ENCODE peak calls at places on chromosomes 2 and 18, in eight cellular contexts. Y, P, J, H, R, S, Q and O are unnamed samples.

GRCh38 chr18:25005602-25006375 is 346.2 kb downstream of the ZNF521 start:
- DNase-seq in Y (no peak), P (no peak), J (no peak), H (peak; percentile 83), R (no peak), S (no peak), Q (no peak), O (no peak)

GRCh38 chr2:36366491-36367120 is 11.0 kb downstream of the CRIM1 start:
- DNase-seq in Y (no peak), P (no peak), J (no peak), H (no peak), R (no peak), S (no peak), Q (no peak), O (no peak)

GRCh38 chr2:32427672-32428622 is 71.1 kb downstream of the BIRC6 start:
- DNase-seq in Y (peak; percentile 17), P (no peak), J (no peak), H (no peak), R (no peak), S (no peak), Q (no peak), O (no peak)

GRCh38 chr18:78582898-78583738 is 396.5 kb upstream of the SALL3 start:
- DNase-seq in Y (no peak), P (no peak), J (no peak), H (no peak), R (no peak), S (no peak), Q (no peak), O (no peak)

GRCh38 chr2:144358979-144359541 is 160.9 kb downstream of the ZEB2 start:
- DNase-seq in Y (no peak), P (no peak), J (no peak), H (peak; percentile 54), R (peak; percentile 57), S (no peak), Q (peak; percentile 70), O (no peak)

GRCh38 chr2:78351208-78351607 is 674.3 kb upstream of the REG3G start:
- DNase-seq in Y (no peak), P (no peak), J (no peak), H (no peak), R (no peak), S (no peak), Q (no peak), O (no peak)

GRCh38 chr2:108534577-108535379 is 508 bp downstream of the LIMS1 start:
- DNase-seq in Y (peak; percentile 24), P (no peak), J (peak; percentile 40), H (peak; percentile 37), R (peak; percentile 44), S (no peak), Q (peak; percentile 37), O (no peak)

GRCh38 chr18:35376742-35377695 is at the start of gene ZNF396:
- DNase-seq in Y (peak; percentile 81), P (peak; percentile 11), J (peak; percentile 65), H (peak; percentile 62), R (peak; percentile 41), S (peak; percentile 6), Q (peak; percentile 53), O (peak; percentile 87)

GRCh38 chr2:45134726-45135125 is 125.5 kb upstream of the SIX2 start:
- DNase-seq in Y (no peak), P (no peak), J (no peak), H (peak; percentile 38), R (no peak), S (no peak), Q (no peak), O (no peak)

GRCh38 chr2:42920446-42921161 is 128.2 kb upstream of the HAAO start:
- DNase-seq in Y (no peak), P (no peak), J (no peak), H (no peak), R (no peak), S (no peak), Q (no peak), O (no peak)

GRCh38 chr18:60987963-60988362 is 345.3 kb upstream of the CDH20 start:
- DNase-seq in Y (no peak), P (no peak), J (no peak), H (no peak), R (no peak), S (no peak), Q (no peak), O (no peak)

GRCh38 chr2:222577341-222577740 is 78.6 kb downstream of the FARSB start:
- DNase-seq in Y (no peak), P (no peak), J (no peak), H (no peak), R (no peak), S (no peak), Q (no peak), O (no peak)

GRCh38 chr2:210226186-210226585 is 939 bp upstream of the ACADL start:
- DNase-seq in Y (no peak), P (no peak), J (no peak), H (no peak), R (no peak), S (no peak), Q (no peak), O (no peak)

GRCh38 chr2:180012523-180012922 is 5.4 kb upstream of the CWC22 start:
- DNase-seq in Y (no peak), P (no peak), J (no peak), H (peak; percentile 70), R (no peak), S (no peak), Q (no peak), O (no peak)

GRCh38 chr2:125424386-125424785 is 1231.6 kb upstream of the GYPC start:
- DNase-seq in Y (no peak), P (no peak), J (no peak), H (no peak), R (no peak), S (no peak), Q (no peak), O (no peak)

GRCh38 chr2:85737481-85737880 is 16.3 kb upstream of the ATOH8 start:
- DNase-seq in Y (no peak), P (no peak), J (no peak), H (peak; percentile 98), R (no peak), S (no peak), Q (no peak), O (peak; percentile 65)

GRCh38 chr2:216362730-216363129 is 9.6 kb downstream of the MARCHF4 start:
- DNase-seq in Y (no peak), P (no peak), J (no peak), H (peak; percentile 49), R (no peak), S (no peak), Q (no peak), O (no peak)

GRCh38 chr2:226185613-226186211 is 613.9 kb downstream of the IRS1 start:
- DNase-seq in Y (no peak), P (no peak), J (no peak), H (peak; percentile 99), R (peak; percentile 22), S (no peak), Q (no peak), O (no peak)

GRCh38 chr2:49254401-49254800 is 100.1 kb upstream of the FSHR start:
- DNase-seq in Y (no peak), P (no peak), J (no peak), H (no peak), R (no peak), S (no peak), Q (no peak), O (no peak)

GRCh38 chr2:160006466-160006865 is 55.9 kb downstream of the PLA2R1 start:
- DNase-seq in Y (no peak), P (no peak), J (no peak), H (no peak), R (no peak), S (no peak), Q (no peak), O (no peak)

GRCh38 chr2:111044066-111044465 is 76.6 kb upstream of the BCL2L11 start:
- DNase-seq in Y (no peak), P (no peak), J (no peak), H (no peak), R (no peak), S (no peak), Q (no peak), O (no peak)

GRCh38 chr2:55809875-55810620 is 113.5 kb downstream of the EFEMP1 start:
- DNase-seq in Y (no peak), P (no peak), J (no peak), H (peak; percentile 73), R (no peak), S (no peak), Q (no peak), O (no peak)

GRCh38 chr2:1704606-1705556 is 39.4 kb downstream of the PXDN start:
- DNase-seq in Y (no peak), P (no peak), J (no peak), H (no peak), R (peak; percentile 86), S (no peak), Q (no peak), O (no peak)

GRCh38 chr18:9933865-9934264 is 20.0 kb downstream of the VAPA start:
- DNase-seq in Y (no peak), P (no peak), J (no peak), H (no peak), R (no peak), S (no peak), Q (no peak), O (no peak)

GRCh38 chr2:1088192-1088860 is 137.7 kb downstream of the SNTG2 start:
- DNase-seq in Y (no peak), P (no peak), J (no peak), H (peak; percentile 32), R (no peak), S (no peak), Q (no peak), O (no peak)

GRCh38 chr2:46612675-46613074 is 133.3 kb downstream of the TMEM247 start:
- DNase-seq in Y (no peak), P (no peak), J (no peak), H (no peak), R (no peak), S (no peak), Q (no peak), O (no peak)

GRCh38 chr2:57973621-57974186 is 72.9 kb upstream of the VRK2 start:
- DNase-seq in Y (no peak), P (no peak), J (no peak), H (no peak), R (no peak), S (no peak), Q (no peak), O (no peak)

GRCh38 chr2:20573611-20574422 is 77.1 kb downstream of the HS1BP3 start:
- DNase-seq in Y (no peak), P (no peak), J (no peak), H (peak; percentile 84), R (no peak), S (no peak), Q (no peak), O (no peak)

GRCh38 chr2:43174368-43175186 is 51.8 kb downstream of the ZFP36L2 start:
- DNase-seq in Y (no peak), P (peak; percentile 35), J (peak; percentile 61), H (no peak), R (no peak), S (no peak), Q (peak; percentile 66), O (no peak)

GRCh38 chr2:234730066-234730640 is 221.7 kb upstream of the SH3BP4 start:
- DNase-seq in Y (peak; percentile 13), P (no peak), J (no peak), H (no peak), R (no peak), S (no peak), Q (no peak), O (no peak)

GRCh38 chr18:25230658-25231326 is 121.2 kb downstream of the ZNF521 start:
- DNase-seq in Y (no peak), P (no peak), J (no peak), H (peak; percentile 93), R (no peak), S (peak; percentile 54), Q (no peak), O (peak; percentile 87)

GRCh38 chr18:26526128-26526965 is 22.0 kb downstream of the KCTD1 start:
- DNase-seq in Y (no peak), P (no peak), J (no peak), H (peak; percentile 21), R (no peak), S (no peak), Q (no peak), O (no peak)

GRCh38 chr2:202377308-202377736 is 1.2 kb downstream of the BMPR2 start:
- DNase-seq in Y (no peak), P (no peak), J (peak; percentile 6), H (no peak), R (peak; percentile 48), S (no peak), Q (no peak), O (no peak)

GRCh38 chr2:2788076-2788475 is 457.0 kb upstream of the MYT1L start:
- DNase-seq in Y (no peak), P (no peak), J (no peak), H (no peak), R (no peak), S (no peak), Q (no peak), O (no peak)